ENCODE peak calls at places on chromosomes 11 and 22, in five cellular contexts. G is hippocampal formation; U is activated naive CD4-positive, alpha-beta T cell treated with anti-CD3 and anti-CD28 coated beads, Interleukin-2, amount 50 U/mL, for 16 hours; Y is aorta; E is RWPE1. C is an unnamed sample.

GRCh38 chr11:72760543-72761400 is 8.6 kb upstream of the ARAP1 start:
- DNase-seq in G (no peak), U (no peak), Y (no peak), E (no peak), C (no peak)

GRCh38 chr11:19365743-19366410 is 125.1 kb upstream of the E2F8 start:
- DNase-seq in G (no peak), U (no peak), Y (no peak), E (no peak), C (no peak)

GRCh38 chr11:129620705-129621104 is 194.9 kb upstream of the TMEM45B start:
- DNase-seq in G (no peak), U (no peak), Y (no peak), E (peak; percentile 57), C (no peak)

GRCh38 chr11:3001496-3001895 is 9.4 kb upstream of the NAP1L4 start:
- DNase-seq in G (peak; percentile 83), U (no peak), Y (peak; percentile 85), E (no peak), C (peak; percentile 89)

GRCh38 chr11:25891960-25892359 is 440.0 kb upstream of the ANO3 start:
- DNase-seq in G (no peak), U (no peak), Y (no peak), E (no peak), C (no peak)

GRCh38 chr22:49853981-49854791 is 542 bp downstream of the ZBED4 start:
- DNase-seq in G (no peak), U (no peak), Y (peak; percentile 79), E (no peak), C (peak; percentile 33)

GRCh38 chr11:96204366-96204659 is 138.7 kb downstream of the MAML2 start:
- DNase-seq in G (no peak), U (no peak), Y (no peak), E (no peak), C (no peak)

GRCh38 chr22:40512426-40513136 is 123.9 kb downstream of the MRTFA start:
- DNase-seq in G (no peak), U (no peak), Y (no peak), E (peak; percentile 76), C (peak; percentile 23)

GRCh38 chr11:528815-529728 is 6.3 kb downstream of the HRAS start:
- DNase-seq in G (no peak), U (no peak), Y (peak; percentile 73), E (no peak), C (no peak)